ENCODE peak calls at places on chromosomes 6 and 20, in seven cellular contexts. E, T, D, B, K, Z and L are unnamed samples.

GRCh38 chr6:156283091-156283490 is 494.1 kb upstream of the ARID1B start:
- DNase-seq in E (no peak), T (no peak), D (no peak), B (no peak), K (no peak), Z (no peak), L (no peak)

GRCh38 chr20:325889-326644 is 715 bp downstream of the SOX12 start:
- DNase-seq in E (peak), T (peak), D (no peak), B (no peak), K (peak), Z (peak), L (peak)

GRCh38 chr20:37396520-37397075 is 50.7 kb downstream of the SRC start:
- DNase-seq in E (no peak), T (no peak), D (no peak), B (no peak), K (no peak), Z (no peak), L (no peak)

GRCh38 chr6:84967389-84967788 is 203.0 kb upstream of the TBX18 start:
- DNase-seq in E (peak), T (peak), D (no peak), B (peak), K (peak), Z (no peak), L (peak)

GRCh38 chr6:97850458-97851218 is 567.6 kb upstream of the MMS22L start:
- DNase-seq in E (no peak), T (no peak), D (no peak), B (no peak), K (peak), Z (no peak), L (peak)

GRCh38 chr6:53377289-53377688 is 28.5 kb upstream of the ELOVL5 start:
- DNase-seq in E (no peak), T (no peak), D (no peak), B (no peak), K (no peak), Z (no peak), L (no peak)

GRCh38 chr6:169048806-169049205 is 204.8 kb downstream of the THBS2 start:
- DNase-seq in E (no peak), T (peak), D (no peak), B (no peak), K (no peak), Z (no peak), L (no peak)

GRCh38 chr20:43915209-43916072 is 789 bp downstream of the TOX2 start:
- DNase-seq in E (peak), T (no peak), D (no peak), B (no peak), K (peak), Z (peak), L (peak)

GRCh38 chr6:95143408-95144180 is 433.7 kb upstream of the MANEA start:
- DNase-seq in E (no peak), T (no peak), D (no peak), B (no peak), K (no peak), Z (no peak), L (no peak)

GRCh38 chr6:35811699-35811995 is 6.5 kb downstream of the LHFPL5 start:
- DNase-seq in E (no peak), T (no peak), D (no peak), B (no peak), K (no peak), Z (no peak), L (no peak)

GRCh38 chr20:59765599-59766177 is 161.3 kb downstream of the PHACTR3 start:
- DNase-seq in E (peak), T (no peak), D (no peak), B (no peak), K (no peak), Z (peak), L (no peak)

GRCh38 chr6:117548797-117549301 is 53.5 kb downstream of the GOPC start:
- DNase-seq in E (peak), T (no peak), D (no peak), B (no peak), K (peak), Z (no peak), L (peak)

GRCh38 chr6:89509719-89510339 is 76.9 kb downstream of the ANKRD6 start:
- DNase-seq in E (no peak), T (peak), D (no peak), B (no peak), K (no peak), Z (no peak), L (no peak)

GRCh38 chr6:33875696-33876095 is 71.9 kb upstream of the MLN start:
- DNase-seq in E (no peak), T (peak), D (no peak), B (no peak), K (no peak), Z (no peak), L (no peak)

GRCh38 chr6:4957521-4958231 is 46.2 kb downstream of the RPP40 start:
- DNase-seq in E (peak), T (no peak), D (no peak), B (no peak), K (no peak), Z (no peak), L (no peak)

GRCh38 chr6:15483060-15483459 is 179.8 kb downstream of the DTNBP1 start:
- DNase-seq in E (no peak), T (no peak), D (no peak), B (no peak), K (no peak), Z (no peak), L (no peak)

GRCh38 chr6:27582928-27583725 is 110.2 kb upstream of the ZNF184 start:
- DNase-seq in E (peak), T (no peak), D (no peak), B (no peak), K (peak), Z (peak), L (peak)

GRCh38 chr6:145507251-145507650 is 228.1 kb downstream of the EPM2A start:
- DNase-seq in E (no peak), T (no peak), D (no peak), B (no peak), K (no peak), Z (no peak), L (no peak)

GRCh38 chr6:39130691-39131090 is 15.7 kb upstream of the SAYSD1 start:
- DNase-seq in E (no peak), T (no peak), D (no peak), B (no peak), K (no peak), Z (no peak), L (no peak)

GRCh38 chr6:106811088-106811686 is 163.3 kb downstream of the CD24 start:
- DNase-seq in E (no peak), T (no peak), D (no peak), B (no peak), K (no peak), Z (no peak), L (no peak)

GRCh38 chr20:58149412-58150091 is 78.9 kb downstream of the ANKRD60 start:
- DNase-seq in E (peak), T (no peak), D (no peak), B (no peak), K (no peak), Z (no peak), L (no peak)

GRCh38 chr20:61042501-61043385 is 209.3 kb upstream of the CDH4 start:
- DNase-seq in E (no peak), T (no peak), D (no peak), B (no peak), K (no peak), Z (no peak), L (no peak)

GRCh38 chr6:167789358-167789757 is 37.4 kb upstream of the AFDN start:
- DNase-seq in E (no peak), T (no peak), D (no peak), B (no peak), K (no peak), Z (no peak), L (no peak)

GRCh38 chr6:147603392-147604081 is 95.0 kb downstream of the SAMD5 start:
- DNase-seq in E (no peak), T (no peak), D (no peak), B (no peak), K (no peak), Z (no peak), L (no peak)

GRCh38 chr6:149963212-149963461 is 606 bp upstream of the ULBP1 start:
- DNase-seq in E (peak), T (no peak), D (no peak), B (peak), K (no peak), Z (peak), L (peak)

GRCh38 chr6:136923116-136923953 is 1.2 kb downstream of the SLC35D3 start:
- DNase-seq in E (no peak), T (no peak), D (no peak), B (no peak), K (no peak), Z (peak), L (no peak)

GRCh38 chr6:40315055-40315454 is 272.1 kb downstream of the LRFN2 start:
- DNase-seq in E (no peak), T (peak), D (no peak), B (no peak), K (no peak), Z (no peak), L (no peak)

GRCh38 chr6:129448965-129449364 is 261.0 kb downstream of the ARHGAP18 start:
- DNase-seq in E (no peak), T (no peak), D (no peak), B (no peak), K (no peak), Z (no peak), L (no peak)

GRCh38 chr6:105600342-105601293 is 197.7 kb upstream of the PREP start:
- DNase-seq in E (peak), T (no peak), D (no peak), B (no peak), K (peak), Z (no peak), L (peak)

GRCh38 chr6:166720859-166721258 is 93.8 kb upstream of the RPS6KA2 start:
- DNase-seq in E (no peak), T (no peak), D (no peak), B (no peak), K (no peak), Z (no peak), L (no peak)

GRCh38 chr6:29938746-29939508 is 3.4 kb upstream of the HLA-A start:
- DNase-seq in E (no peak), T (no peak), D (no peak), B (no peak), K (no peak), Z (no peak), L (no peak)